ENCODE peak calls at places on chromosomes 3 and 15, in four cellular contexts. T is cardiac muscle cell, P is aorta, W is psoas muscle. H is an unnamed sample.
A peak's percentile ranks its signal among the peaks of the same experiment; 100 is the strongest.

GRCh38 chr15:92570391-92570790 is 85.2 kb downstream of the FAM174B start:
- DNase-seq in T (no peak), P (no peak), W (no peak), H (no peak)

GRCh38 chr3:142495103-142495502 is 47.3 kb upstream of the XRN1 start:
- DNase-seq in T (no peak), P (no peak), W (no peak), H (no peak)

GRCh38 chr3:184378650-184379374 is 805 bp upstream of the THPO start:
- DNase-seq in T (no peak), P (no peak), W (no peak), H (no peak)

GRCh38 chr15:98900382-98900781 is 107.2 kb downstream of the PGPEP1L start:
- DNase-seq in T (peak; percentile 79), P (no peak), W (no peak), H (peak; percentile 40)

GRCh38 chr15:73697033-73697467 is 12.9 kb downstream of the CD276 start:
- DNase-seq in T (peak; percentile 98), P (peak; percentile 94), W (peak; percentile 85), H (peak; percentile 87)

GRCh38 chr3:64242435-64242834 is 17.2 kb upstream of the PRICKLE2 start:
- DNase-seq in T (peak; percentile 70), P (no peak), W (no peak), H (no peak)

GRCh38 chr15:49110158-49110944 is 45.0 kb downstream of the COPS2 start:
- DNase-seq in T (no peak), P (no peak), W (no peak), H (no peak)

GRCh38 chr3:188294823-188295487 is 141.0 kb downstream of the LPP start:
- DNase-seq in T (peak; percentile 90), P (no peak), W (no peak), H (no peak)

GRCh38 chr3:55720614-55721013 is 233.5 kb upstream of the WNT5A start:
- DNase-seq in T (peak; percentile 23), P (no peak), W (no peak), H (no peak)

GRCh38 chr3:148957586-148957985 is 33.8 kb upstream of the GYG1 start:
- DNase-seq in T (peak; percentile 27), P (no peak), W (no peak), H (no peak)

GRCh38 chr15:93089855-93090305 is 869 bp upstream of the RGMA start:
- DNase-seq in T (no peak), P (no peak), W (peak; percentile 49), H (peak; percentile 52)

GRCh38 chr3:36907911-36908646 is 36.8 kb downstream of the TRANK1 start:
- DNase-seq in T (peak; percentile 80), P (peak; percentile 73), W (peak; percentile 22), H (peak; percentile 33)

GRCh38 chr3:11643212-11644087 is at the start of gene VGLL4:
- DNase-seq in T (peak; percentile 98), P (peak; percentile 94), W (peak; percentile 89), H (peak; percentile 95)

GRCh38 chr3:14142567-14143270 is 17.9 kb downstream of the TMEM43 start:
- DNase-seq in T (no peak), P (no peak), W (no peak), H (no peak)

GRCh38 chr15:22989576-22990477 is 9.7 kb upstream of the CYFIP1 start:
- DNase-seq in T (no peak), P (no peak), W (no peak), H (no peak)

GRCh38 chr3:133837487-133838295 is 32.1 kb downstream of the SRPRB start:
- DNase-seq in T (no peak), P (no peak), W (no peak), H (no peak)

GRCh38 chr3:46405301-46406079 is 1.4 kb downstream of the CCR5AS start:
- DNase-seq in T (no peak), P (no peak), W (no peak), H (peak; percentile 36)

GRCh38 chr15:47726399-47726823 is 9.1 kb downstream of the SEMA6D start:
- DNase-seq in T (no peak), P (no peak), W (no peak), H (no peak)

GRCh38 chr3:19934098-19934566 is at the start of gene EFHB:
- DNase-seq in T (peak; percentile 53), P (no peak), W (no peak), H (peak; percentile 70)

GRCh38 chr15:95119041-95119440 is 887.7 kb downstream of the MCTP2 start:
- DNase-seq in T (no peak), P (no peak), W (no peak), H (no peak)

GRCh38 chr3:150783334-150783733 is 20.4 kb upstream of the SIAH2 start:
- DNase-seq in T (peak; percentile 24), P (no peak), W (no peak), H (no peak)

GRCh38 chr3:187044206-187044605 is 95.1 kb downstream of the RPL39L start:
- DNase-seq in T (no peak), P (peak; percentile 60), W (no peak), H (no peak)

GRCh38 chr3:198108756-198109155 is 148.7 kb downstream of the LMLN start:
- DNase-seq in T (no peak), P (no peak), W (no peak), H (no peak)
- H3K9me3 ChIP-seq in T (no peaks in the 10 kb centered on the region), P (peaks cover 2% of the 10 kb centered on the region), W (no peaks in the 10 kb centered on the region), H (no peaks in the 10 kb centered on the region)

GRCh38 chr3:157531771-157532170 is 28.6 kb upstream of the VEPH1 start:
- DNase-seq in T (peak; percentile 43), P (no peak), W (no peak), H (no peak)
- H3K4me3 ChIP-seq in T (no peak overlapping the region), P (no peak overlapping the region), W (no peak overlapping the region), H (no peak overlapping the region)

GRCh38 chr15:46452297-46452820 is 817.5 kb downstream of the SQOR start:
- DNase-seq in T (no peak), P (no peak), W (no peak), H (no peak)
- H3K9me3 ChIP-seq in T (no peaks in the 10 kb centered on the region), P (no peaks in the 10 kb centered on the region), W (no peaks in the 10 kb centered on the region), H (no peaks in the 10 kb centered on the region)

DNA sequence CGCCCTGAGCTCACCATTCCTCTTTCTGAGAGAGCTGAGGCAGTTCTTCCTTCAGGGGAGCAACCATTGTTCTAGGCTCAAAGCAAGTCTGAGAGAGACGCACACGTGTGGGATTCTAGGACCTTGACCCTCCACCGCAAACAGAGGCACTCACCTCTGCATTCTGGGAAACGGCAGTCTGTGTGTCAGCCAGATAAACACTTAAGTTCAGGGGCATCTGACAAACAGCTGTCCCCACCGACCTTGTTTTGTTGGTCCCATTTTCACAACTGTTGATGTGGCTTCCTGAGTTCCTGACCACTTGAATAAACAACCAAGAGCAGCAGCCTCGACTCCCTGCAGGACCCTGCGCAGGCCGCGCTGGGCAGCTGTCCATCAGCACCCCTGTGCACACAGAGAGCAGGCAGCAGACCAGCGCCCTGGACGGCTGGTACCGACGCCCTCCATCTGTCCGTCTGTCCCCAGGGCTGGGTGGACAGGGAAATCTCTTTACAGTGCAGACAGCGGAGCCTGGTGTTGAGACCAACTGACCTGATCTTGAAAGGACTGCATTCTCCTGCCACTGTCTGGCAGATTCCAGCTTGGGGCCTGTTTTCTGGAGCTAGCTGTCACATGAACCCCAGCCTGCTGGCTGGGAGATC is 64.1 kb downstream of the FAM43A start:
- DNase-seq in T (no peak), P (no peak), W (no peak), H (no peak)
- H3K4me3 ChIP-seq in T (no peak overlapping the region), P (no peak overlapping the region), W (no peak overlapping the region), H (no peak overlapping the region)

GRCh38 chr15:21262851-21263400 is 177.4 kb downstream of the POTEB3 start:
- DNase-seq in T (no peak), P (no peak), W (no peak), H (peak; percentile 82)
- H3K9me3 ChIP-seq in T (peaks cover 6% of the 10 kb centered on the region), P (no peaks in the 10 kb centered on the region), W (no peaks in the 10 kb centered on the region), H (no peaks in the 10 kb centered on the region)

GRCh38 chr3:43757613-43758012 is 66.9 kb downstream of the ABHD5 start:
- DNase-seq in T (no peak), P (no peak), W (no peak), H (no peak)

GRCh38 chr3:43753743-43754142 is 63.0 kb downstream of the ABHD5 start:
- DNase-seq in T (peak; percentile 30), P (no peak), W (no peak), H (no peak)

GRCh38 chr3:43752908-43753307 is 62.2 kb downstream of the ABHD5 start:
- DNase-seq in T (peak; percentile 28), P (no peak), W (no peak), H (no peak)

GRCh38 chr3:43754316-43754715 is 63.6 kb downstream of the ABHD5 start:
- DNase-seq in T (no peak), P (no peak), W (no peak), H (no peak)

GRCh38 chr3:43755511-43756200 is 64.9 kb downstream of the ABHD5 start:
- DNase-seq in T (no peak), P (no peak), W (no peak), H (no peak)
- H3K4me3 ChIP-seq in T (no peak overlapping the region), P (no peak overlapping the region), W (no peak overlapping the region), H (no peak overlapping the region)

DNA sequence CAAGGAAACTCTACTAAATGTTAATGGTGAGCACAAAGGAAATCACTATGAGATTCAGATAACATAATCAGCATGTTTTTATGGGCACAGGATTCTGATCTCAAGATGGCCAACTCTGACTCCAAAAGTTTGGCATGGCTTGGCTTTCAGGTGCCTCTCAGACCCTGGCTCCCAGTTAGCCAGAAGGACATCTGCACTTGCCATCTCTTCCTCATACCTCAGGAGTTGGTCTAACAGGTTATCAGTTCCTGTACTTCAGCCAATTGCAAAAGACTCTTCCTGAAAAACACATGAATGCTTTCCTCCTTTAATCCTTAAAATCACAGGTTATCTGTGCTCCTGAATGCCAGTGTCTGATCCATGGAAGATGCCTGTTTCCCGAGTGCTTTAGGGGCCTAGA is 25.0 kb downstream of the TMPRSS7 start:
- DNase-seq in T (no peak), P (no peak), W (no peak), H (no peak)
- H3K9me3 ChIP-seq in T (no peaks in the 10 kb centered on the region), P (no peaks in the 10 kb centered on the region), W (no peaks in the 10 kb centered on the region), H (no peaks in the 10 kb centered on the region)

DNA sequence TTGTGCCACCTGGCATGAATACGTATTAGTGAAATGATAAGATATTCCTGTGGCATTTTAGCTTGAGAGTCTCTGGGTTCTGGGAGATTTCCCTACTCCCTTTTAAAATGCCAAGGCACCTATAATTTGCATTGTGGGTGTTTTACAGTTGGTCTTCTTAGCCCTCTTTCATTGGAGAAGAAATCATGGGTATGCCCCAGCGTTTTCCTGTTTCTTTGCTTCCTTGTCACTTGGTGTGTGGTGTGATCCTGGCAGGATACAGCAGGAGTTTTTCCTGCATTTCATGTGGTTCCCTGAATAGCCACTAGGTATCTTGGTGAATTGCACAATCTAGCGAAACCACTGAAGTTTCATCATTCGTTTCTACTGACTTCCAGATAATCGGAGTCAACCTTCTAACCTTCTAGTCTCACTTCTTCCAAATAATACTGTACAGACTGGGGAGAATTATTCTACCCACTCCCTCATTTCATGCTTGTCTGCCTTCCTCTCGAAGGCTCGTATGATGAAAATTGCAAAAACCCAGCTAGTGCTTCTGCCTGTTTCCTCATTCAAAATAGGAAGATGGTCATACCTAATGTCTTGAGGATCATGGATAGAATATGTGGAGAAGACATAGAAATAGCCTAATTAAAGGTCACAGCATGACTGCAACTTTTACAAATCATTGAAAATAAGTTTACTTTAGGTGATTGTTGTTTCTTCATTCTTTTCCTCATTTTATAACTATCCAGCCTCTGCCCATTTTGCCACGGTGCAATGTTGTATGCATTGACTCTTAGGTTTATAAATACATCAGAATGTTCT is 2.7 kb downstream of the BHLHE40 start:
- DNase-seq in T (peak; percentile 81), P (no peak), W (no peak), H (no peak)
- H3K4me3 ChIP-seq in T (peak overlapping the region; percentile 67), P (peak overlapping the region; percentile 22), W (peak overlapping the region; percentile 99), H (no peak overlapping the region)

H was measured in testis.